ENCODE peak calls at places on chromosomes 1 and 21, in five cellular contexts. M, U, P, L and O are unnamed samples.

GRCh38 chr1:109096110-109096509 is 5.5 kb downstream of the TMEM167B start:
- DNase-seq in M (no peak), U (no peak), P (no peak), L (no peak), O (no peak)

GRCh38 chr1:67816096-67816493 is 17.2 kb downstream of the GNG12 start:
- DNase-seq in L (no peak), U (no peak), M (no peak), P (no peak), O (no peak)

GRCh38 chr1:8458607-8459006 is 140.7 kb downstream of the SLC45A1 start:
- DNase-seq in P (no peak), M (no peak), L (no peak), U (no peak), O (no peak)

GRCh38 chr1:156432109-156433018 is 63.4 kb downstream of the RHBG start:
- DNase-seq in P (no peak), U (no peak), L (no peak), M (no peak), O (no peak)

GRCh38 chr1:235022341-235023196 is 106.1 kb downstream of the TOMM20 start:
- DNase-seq in M (no peak), U (no peak), P (no peak), L (no peak), O (no peak)

GRCh38 chr1:229753764-229754553 is 127.9 kb downstream of the URB2 start:
- DNase-seq in L (no peak), M (no peak), P (no peak), U (no peak), O (no peak)

GRCh38 chr1:36070349-36070748 is 13.5 kb upstream of the TEKT2 start:
- DNase-seq in M (no peak), P (no peak), U (no peak), L (no peak), O (no peak)

GRCh38 chr1:214029796-214030195 is 42.0 kb downstream of the PROX1 start:
- DNase-seq in M (no peak), P (no peak), L (no peak), U (no peak), O (no peak)

GRCh38 chr21:32378956-32379355 is 13.9 kb downstream of the URB1 start:
- DNase-seq in P (peak), L (no peak), U (no peak), M (no peak), O (no peak)

GRCh38 chr1:203954788-203955552 is 93.6 kb downstream of the SNRPE start:
- DNase-seq in M (no peak), U (no peak), P (no peak), L (no peak), O (no peak)

GRCh38 chr1:27864264-27864895 is 8.0 kb upstream of the THEMIS2 start:
- DNase-seq in M (no peak), U (no peak), P (no peak), L (no peak), O (no peak)

GRCh38 chr21:21246007-21246406 is 247.8 kb downstream of the NCAM2 start:
- DNase-seq in P (no peak), U (no peak), M (no peak), L (no peak), O (no peak)

GRCh38 chr1:236345728-236346127 is 48.4 kb upstream of the EDARADD start:
- DNase-seq in U (no peak), P (no peak), L (no peak), M (peak), O (no peak)

GRCh38 chr1:112923234-112923955 is 32.6 kb downstream of the SLC16A1 start:
- DNase-seq in P (no peak), L (no peak), M (no peak), U (no peak), O (no peak)

GRCh38 chr1:22601610-22602009 is 34.8 kb upstream of the C1QA start:
- DNase-seq in L (no peak), M (no peak), P (no peak), U (no peak), O (no peak)

GRCh38 chr21:43794857-43795256 is 5.5 kb downstream of the RRP1 start:
- DNase-seq in P (no peak), M (no peak), U (peak), L (no peak), O (no peak)

GRCh38 chr1:39205102-39205780 is 746 bp downstream of the MACF1 start:
- DNase-seq in P (peak), L (no peak), U (no peak), M (no peak), O (peak)

GRCh38 chr1:46205794-46206193 is 2.7 kb downstream of the LURAP1 start:
- DNase-seq in L (no peak), P (no peak), U (no peak), M (no peak), O (no peak)

GRCh38 chr1:149942207-149942606 is 5.5 kb upstream of the MTMR11 start:
- DNase-seq in P (no peak), L (no peak), U (no peak), M (no peak), O (no peak)

GRCh38 chr1:25692560-25692959 is 76.0 kb downstream of the MAN1C1 start:
- DNase-seq in L (no peak), M (no peak), U (no peak), P (no peak), O (no peak)

GRCh38 chr1:165645654-165646366 is 14.8 kb downstream of the MGST3 start:
- DNase-seq in P (no peak), L (peak), M (no peak), U (no peak), O (peak)

GRCh38 chr1:218711021-218711420 is 365.9 kb downstream of the TGFB2 start:
- DNase-seq in P (peak), M (no peak), U (no peak), L (no peak), O (peak)

GRCh38 chr1:182330303-182330702 is 61.3 kb downstream of the GLUL start:
- DNase-seq in M (peak), P (peak), L (no peak), U (no peak), O (no peak)

GRCh38 chr1:41728403-41729202 is 190.1 kb downstream of the HIVEP3 start:
- DNase-seq in L (no peak), M (no peak), P (no peak), U (no peak), O (no peak)

GRCh38 chr21:45887788-45888187 is 93.8 kb upstream of the COL6A1 start:
- DNase-seq in U (no peak), L (no peak), M (peak), P (no peak), O (no peak)

GRCh38 chr1:27018316-27018715 is 5.7 kb upstream of the TENT5B start:
- DNase-seq in P (no peak), M (peak), U (no peak), L (no peak), O (no peak)

GRCh38 chr1:20571427-20571826 is 17.5 kb upstream of the CDA start:
- DNase-seq in U (no peak), L (no peak), P (no peak), M (no peak), O (no peak)

GRCh38 chr1:7988576-7988975 is 27.1 kb downstream of the PARK7 start:
- DNase-seq in M (no peak), U (no peak), L (no peak), P (peak), O (no peak)

GRCh38 chr1:27418326-27418761 is 25.9 kb downstream of the GPR3 start:
- DNase-seq in P (peak), L (no peak), M (no peak), U (no peak), O (peak)

GRCh38 chr1:1210726-1211540 is 3.0 kb downstream of the TNFRSF4 start:
- DNase-seq in L (no peak), P (no peak), U (peak), M (no peak), O (no peak)

GRCh38 chr1:2181752-2182151 is 12.8 kb downstream of the FAAP20 start:
- DNase-seq in P (no peak), L (no peak), U (no peak), M (no peak), O (no peak)

GRCh38 chr1:27576846-27577245 is 27.1 kb downstream of the AHDC1 start:
- DNase-seq in L (no peak), U (peak), M (no peak), P (no peak), O (no peak)

GRCh38 chr1:109718495-109718894 is 6.4 kb downstream of the GSTM5 start:
- DNase-seq in M (no peak), U (no peak), L (no peak), P (peak), O (peak)

GRCh38 chr1:208335386-208335785 is 91.2 kb upstream of the PLXNA2 start:
- DNase-seq in L (no peak), M (no peak), P (no peak), U (no peak), O (no peak)

GRCh38 chr1:15031251-15031930 is 122.2 kb upstream of the TMEM51 start:
- DNase-seq in P (peak), U (no peak), M (no peak), L (no peak), O (no peak)

GRCh38 chr1:28056129-28056925 is 32.1 kb downstream of the EYA3 start:
- DNase-seq in L (no peak), P (no peak), U (no peak), M (no peak), O (no peak)

GRCh38 chr1:201790261-201790660 is 38.7 kb upstream of the IPO9 start:
- DNase-seq in U (no peak), L (no peak), P (peak), M (no peak), O (peak)